ENCODE peak calls at places on chromosomes 13 and 19, in seven cellular contexts. P is body of pancreas; R is K562; X is thyroid gland; T is SJSA1; O is naive thymus-derived CD4-positive, alpha-beta T cell; M is effector memory CD4-positive, alpha-beta T cell. S is an unnamed sample.

GRCh38 chr13:89923731-89924130 is 1423.8 kb upstream of the MIR17HG start:
- DNase-seq in P (no peak), R (no peak), M (no peak), X (no peak), T (no peak), O (no peak), S (no peak)

GRCh38 chr13:29975287-29975686 is 124.9 kb upstream of the UBL3 start:
- DNase-seq in O (no peak), R (no peak), T (no peak), P (no peak), M (no peak), X (no peak), S (no peak)

GRCh38 chr13:40613192-40613818 is 53.1 kb downstream of the FOXO1 start:
- DNase-seq in X (peak; percentile 56), M (peak; percentile 58), O (peak; percentile 63), P (peak; percentile 34), T (no peak), R (no peak), S (peak; percentile 46)

GRCh38 chr13:99218969-99219368 is 18.3 kb downstream of the UBAC2 start:
- DNase-seq in R (no peak), O (peak; percentile 87), M (peak; percentile 62), X (no peak), P (no peak), T (peak; percentile 55), S (peak; percentile 41)

GRCh38 chr19:35284153-35285140 is 2.1 kb downstream of the HAMP start:
- DNase-seq in T (no peak), R (no peak), P (no peak), O (no peak), M (no peak), X (no peak), S (no peak)

GRCh38 chr13:32639502-32640105 is 53.4 kb downstream of the PDS5B start:
- DNase-seq in R (peak; percentile 17), M (peak; percentile 29), O (peak; percentile 41), X (peak; percentile 54), P (peak; percentile 54), T (peak; percentile 48), S (peak; percentile 19)

GRCh38 chr13:30404207-30404606 is 18.1 kb upstream of the UBE2L5 start:
- DNase-seq in T (no peak), R (no peak), P (no peak), O (no peak), M (no peak), X (no peak), S (no peak)

GRCh38 chr19:35751839-35752745 is 3.7 kb downstream of the LIN37 start:
- DNase-seq in R (no peak), O (no peak), T (no peak), P (no peak), M (no peak), X (no peak), S (no peak)

GRCh38 chr19:53792721-53793433 is 31.2 kb downstream of the NLRP12 start:
- DNase-seq in X (peak; percentile 80), O (peak; percentile 54), T (peak; percentile 78), P (peak; percentile 85), R (peak; percentile 90), M (peak; percentile 52), S (peak; percentile 34)

GRCh38 chr13:50153401-50153800 is 138.2 kb downstream of the KCNRG start:
- DNase-seq in T (no peak), O (no peak), M (no peak), X (no peak), P (no peak), R (no peak), S (no peak)

GRCh38 chr13:50149932-50150331 is 134.7 kb downstream of the KCNRG start:
- DNase-seq in R (no peak), P (peak; percentile 70), M (no peak), T (no peak), O (no peak), X (peak; percentile 80), S (no peak)

GRCh38 chr13:50153888-50154287 is 138.6 kb downstream of the KCNRG start:
- DNase-seq in O (no peak), M (no peak), P (no peak), R (no peak), T (no peak), X (no peak), S (no peak)

GRCh38 chr13:50152655-50153309 is 137.5 kb downstream of the KCNRG start:
- DNase-seq in M (no peak), O (no peak), X (no peak), T (no peak), R (no peak), P (no peak), S (no peak)

DNA sequence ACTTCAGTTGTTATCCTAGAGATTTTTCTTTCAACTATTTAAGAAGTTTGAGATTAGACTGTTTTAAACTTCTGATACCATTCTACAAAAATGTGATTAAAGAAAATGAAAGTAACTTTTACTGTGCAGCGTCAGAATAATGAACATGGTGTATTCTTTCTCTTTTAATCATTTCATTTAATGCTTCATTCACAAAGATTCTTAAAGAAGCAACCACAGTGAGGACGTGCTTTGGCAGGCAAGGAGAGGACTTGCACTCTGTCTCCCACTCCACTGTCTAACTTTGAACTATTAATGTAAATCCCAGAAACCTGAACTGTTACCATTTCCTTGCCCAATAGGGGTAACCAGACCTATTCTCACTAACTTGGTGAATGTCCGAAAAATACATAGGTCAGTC is 137.0 kb downstream of the KCNRG start:
- DNase-seq in M (no peak), T (no peak), O (no peak), P (no peak), X (no peak), R (no peak), S (no peak)
- H3K4me3 ChIP-seq in M (peak overlapping the region; percentile 26), T (no peak overlapping the region), O (peak overlapping the region; percentile 39), P (no peak overlapping the region), X (no peak overlapping the region), R (no peak overlapping the region), S (peak overlapping the region; percentile 45)

DNA sequence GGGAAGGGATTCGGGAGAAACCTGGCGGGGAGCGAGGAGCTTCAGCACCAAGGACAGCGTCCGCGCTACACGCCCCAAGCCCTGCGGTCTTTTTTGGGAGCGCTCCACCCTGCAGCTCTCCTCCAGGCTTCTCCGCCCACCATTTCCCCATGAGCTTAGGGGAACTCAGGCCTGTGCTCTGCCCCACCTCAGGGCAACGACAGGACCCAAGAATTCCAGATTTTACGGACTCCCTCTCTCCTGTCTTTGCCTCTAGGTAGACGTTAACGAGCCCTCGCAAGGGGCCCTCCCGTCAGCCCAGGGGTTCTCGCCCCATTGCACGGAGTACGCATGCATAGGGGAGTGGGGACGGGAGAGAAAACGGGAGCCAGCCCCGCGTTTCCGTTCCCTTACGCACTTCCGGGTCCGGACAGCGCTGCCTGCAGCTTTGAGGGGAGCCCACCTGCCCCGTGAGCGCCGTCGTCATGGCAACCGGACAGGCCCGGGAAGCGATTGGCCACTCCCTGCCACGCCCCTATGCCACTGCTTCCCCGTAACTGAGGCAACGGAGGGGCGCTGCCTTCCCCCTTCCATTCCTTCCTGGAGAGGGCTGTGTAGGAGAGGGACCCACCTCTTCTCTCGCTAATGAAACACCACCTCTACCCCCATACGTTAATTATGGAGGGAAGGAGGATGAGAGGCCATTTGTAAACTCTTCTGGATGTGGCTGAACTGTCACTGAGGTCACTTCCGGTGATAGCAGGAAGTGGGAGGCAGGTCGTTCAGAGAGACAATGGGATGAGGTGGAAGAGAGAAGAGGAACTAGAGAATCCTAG is 20.8 kb downstream of the NOVA2 start:
- DNase-seq in P (peak; percentile 58), O (peak; percentile 4), T (peak; percentile 62), X (peak; percentile 56), R (peak; percentile 88), M (no peak), S (peak; percentile 5)
- H3K27ac ChIP-seq in P (no peak overlapping the region), O (no peak overlapping the region), T (no peak overlapping the region), X (no peak overlapping the region), R (no peak overlapping the region), M (no peak overlapping the region), S (no peak overlapping the region)

DNA sequence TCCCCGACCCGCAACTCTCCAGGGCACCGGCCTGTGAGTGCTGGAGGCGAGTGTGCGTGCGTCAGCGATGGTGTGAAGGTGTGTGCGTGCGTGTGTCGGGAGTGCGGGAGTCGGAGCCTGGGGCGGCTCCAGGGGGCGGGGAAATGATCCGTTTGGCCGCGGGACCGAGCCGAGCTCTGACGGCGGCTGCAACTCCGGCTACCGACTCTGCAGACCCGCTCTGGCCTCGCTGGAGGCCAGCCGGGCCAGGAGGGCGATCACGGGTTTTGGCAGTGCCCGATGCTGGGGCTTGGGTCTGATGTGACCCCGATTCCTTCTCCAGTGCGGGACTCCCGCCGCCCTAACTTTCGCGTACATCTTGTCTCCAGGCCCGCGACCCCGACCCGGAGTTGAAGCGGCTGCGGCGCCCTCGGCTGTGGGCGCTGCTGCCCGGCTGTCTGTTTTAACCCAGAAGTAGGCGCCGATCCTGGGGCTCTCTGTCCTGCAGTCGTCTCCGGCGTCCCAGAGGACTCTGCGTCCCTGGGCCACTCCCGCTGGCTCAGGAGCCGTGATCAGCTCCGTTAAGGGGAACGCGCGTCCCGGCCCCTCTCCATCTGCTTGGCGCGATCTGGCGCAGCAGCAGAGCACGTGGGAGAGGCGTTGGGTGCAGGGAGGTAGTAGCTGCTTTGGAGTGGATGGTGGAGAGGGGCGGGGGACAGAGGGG is 1.2 kb downstream of the CHST8 start:
- DNase-seq in M (no peak), R (no peak), T (no peak), P (no peak), X (no peak), O (no peak), S (no peak)
- H3K27me3 ChIP-seq in M (peaks cover 13% of the 10 kb centered on the region), R (peaks cover 56% of the 10 kb centered on the region), T (peaks cover 74% of the 10 kb centered on the region), P (no peaks in the 10 kb centered on the region), X (no peaks in the 10 kb centered on the region), O (no peaks in the 10 kb centered on the region), S (peaks cover 7% of the 10 kb centered on the region)

DNA sequence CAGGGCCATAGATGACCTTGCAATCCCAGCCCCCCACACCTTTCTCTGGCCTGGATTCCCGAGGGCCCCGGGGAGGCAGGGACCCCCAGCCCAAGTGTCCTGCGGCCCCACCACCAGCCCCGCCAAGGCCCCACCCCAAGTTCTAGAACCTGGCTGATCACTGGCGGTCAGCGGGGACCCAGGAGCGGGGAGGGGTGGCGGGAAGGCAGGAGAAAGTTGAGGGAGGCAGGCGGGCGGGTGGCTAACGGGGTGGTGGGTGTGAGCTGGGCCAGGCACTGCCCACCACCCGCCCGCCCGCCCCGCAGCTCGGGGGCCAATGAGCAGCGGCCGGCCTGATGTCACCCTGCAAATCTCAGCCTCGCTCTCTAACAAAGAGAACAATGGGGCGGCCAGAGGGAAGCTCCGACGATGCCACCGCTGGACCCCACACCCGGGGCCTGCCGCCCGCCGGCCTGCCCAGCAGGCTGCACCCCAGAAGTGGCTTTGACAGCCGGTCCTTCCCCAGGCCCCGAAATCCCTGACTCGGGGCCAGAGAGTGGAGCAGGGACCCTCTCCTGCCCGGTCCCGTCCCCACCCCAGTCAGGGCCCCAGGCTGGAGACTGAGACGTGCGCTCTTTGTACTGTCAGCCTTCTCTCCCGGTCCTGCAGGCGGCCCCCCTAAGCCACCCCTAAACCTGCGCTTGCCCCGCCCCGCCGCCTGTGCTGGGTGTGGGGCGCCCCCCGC is 1.6 kb downstream of the MEX3D start:
- DNase-seq in R (peak; percentile 57), T (peak; percentile 85), O (no peak), M (no peak), P (peak; percentile 51), X (peak; percentile 81), S (no peak)
- H3K4me3 ChIP-seq in R (peak overlapping the region; percentile 50), T (peak overlapping the region; percentile 94), O (no peak overlapping the region), M (no peak overlapping the region), P (no peak overlapping the region), X (peak overlapping the region; percentile 96), S (no peak overlapping the region)

GRCh38 chr19:5536337-5536894 is 31.3 kb downstream of the TINCR start:
- DNase-seq in T (no peak), X (peak; percentile 79), P (peak; percentile 70), R (no peak), O (no peak), M (no peak), S (no peak)
- H3K27ac ChIP-seq in T (no peak overlapping the region), X (no peak overlapping the region), P (no peak overlapping the region), R (no peak overlapping the region), O (no peak overlapping the region), M (no peak overlapping the region), S (no peak overlapping the region)

S was measured in CD8-positive, alpha-beta memory T cell.